ENCODE peak calls at places on chromosome 20, in five cellular contexts. H is uterus; R is activated T-cell treated with anti-CD3 and anti-CD28 coated beads for 1 hour; G is AML-193; A is stimulated activated CD4-positive, alpha-beta T cell treated with anti-CD3 and anti-CD28 coated beads, Interleukin-4, amount 100 ng/mL, for 48 hours. F is an unnamed sample.

GRCh38 chr20:60857708-60858107 is 394.4 kb upstream of the CDH4 start:
- DNase-seq in H (no peak), R (no peak), G (no peak), A (no peak), F (no peak)

GRCh38 chr20:22815206-22815551 is 219.9 kb upstream of the SSTR4 start:
- DNase-seq in H (no peak), R (no peak), G (no peak), A (no peak), F (no peak)

GRCh38 chr20:50434653-50435396 is 75.4 kb upstream of the PTPN1 start:
- DNase-seq in H (no peak), R (no peak), G (peak), A (no peak), F (no peak)

GRCh38 chr20:11302436-11302835 is 615.3 kb upstream of the BTBD3 start:
- DNase-seq in H (no peak), R (no peak), G (no peak), A (no peak), F (no peak)

GRCh38 chr20:61310954-61311353 is 58.9 kb downstream of the CDH4 start:
- DNase-seq in H (no peak), R (no peak), G (no peak), A (no peak), F (no peak)

GRCh38 chr20:57577679-57578475 is 17.0 kb downstream of the PCK1 start:
- DNase-seq in H (no peak), R (no peak), G (no peak), A (no peak), F (no peak)

GRCh38 chr20:34222208-34222607 is 19.0 kb upstream of the ASIP start:
- DNase-seq in H (peak), R (no peak), G (peak), A (no peak), F (no peak)

GRCh38 chr20:47428164-47428563 is 71.7 kb upstream of the ZMYND8 start:
- DNase-seq in H (no peak), R (no peak), G (no peak), A (no peak), F (no peak)

GRCh38 chr20:23407770-23408467 is 13.4 kb downstream of the NAPB start:
- DNase-seq in H (no peak), R (no peak), G (no peak), A (no peak), F (no peak)

GRCh38 chr20:36628076-36628475 is 17.9 kb downstream of the SLA2 start:
- DNase-seq in H (no peak), R (no peak), G (no peak), A (no peak), F (no peak)

GRCh38 chr20:2707353-2708072 is 14.9 kb downstream of the EBF4 start:
- DNase-seq in H (no peak), R (no peak), G (no peak), A (no peak), F (no peak)

GRCh38 chr20:45940053-45940452 is 5.6 kb downstream of the PCIF1 start:
- DNase-seq in H (no peak), R (no peak), G (no peak), A (no peak), F (no peak)

GRCh38 chr20:60262967-60263603 is 304.9 kb downstream of the CDH26 start:
- DNase-seq in H (no peak), R (peak), G (peak), A (peak), F (peak)

GRCh38 chr20:1304711-1305515 is 24.0 kb downstream of the SDCBP2 start:
- DNase-seq in H (no peak), R (no peak), G (no peak), A (no peak), F (no peak)

GRCh38 chr20:43726811-43727338 is at the start of gene GTSF1L:
- DNase-seq in H (no peak), R (no peak), G (no peak), A (no peak), F (no peak)

GRCh38 chr20:48747840-48748416 is 79.9 kb downstream of the PREX1 start:
- DNase-seq in H (no peak), R (no peak), G (no peak), A (no peak), F (no peak)

GRCh38 chr20:1937316-1937976 is 42.2 kb downstream of the SIRPA start:
- DNase-seq in H (no peak), R (no peak), G (no peak), A (no peak), F (no peak)

GRCh38 chr20:35093245-35093884 is 758 bp upstream of the TRPC4AP start:
- DNase-seq in H (no peak), R (no peak), G (peak), A (no peak), F (no peak)

GRCh38 chr20:57326667-57327455 is 2.7 kb upstream of the SPO11 start:
- DNase-seq in H (no peak), R (no peak), G (no peak), A (no peak), F (no peak)

GRCh38 chr20:50690979-50691584 is at the start of gene RIPOR3:
- DNase-seq in H (peak), R (no peak), G (no peak), A (no peak), F (no peak)

GRCh38 chr20:49560646-49561045 is 7.3 kb downstream of the PTGIS start:
- DNase-seq in H (peak), R (no peak), G (no peak), A (no peak), F (no peak)